ENCODE peak calls at places on chromosomes 5 and 9, in nine cellular contexts. One of them, this sample, is unnamed.

GRCh38 chr5:168654225-168654624 is 75.1 kb upstream of the PANK3 start:
- DNase-seq in OCI-LY7: no peak
- DNase-seq in activated CD8-positive, alpha-beta memory T cell treated with anti-CD3 and anti-CD28 coated beads, Interleukin-2, amount 50 U/mL, for 48 hours: no peak
- DNase-seq in foreskin fibroblast: peak
- DNase-seq in EL: no peak
- DNase-seq in AG09309: peak
- DNase-seq in OCI-M1: no peak
- DNase-seq in cardiac fibroblast: peak
- DNase-seq in H54: no peak
- DNase-seq in this sample: peak

GRCh38 chr5:125696762-125697161 is 726.4 kb upstream of the GRAMD2B start:
- DNase-seq in OCI-LY7: no peak
- DNase-seq in cardiac fibroblast: peak
- DNase-seq in AG09309: peak
- DNase-seq in foreskin fibroblast: peak
- DNase-seq in EL: peak
- DNase-seq in H54: no peak
- DNase-seq in activated CD8-positive, alpha-beta memory T cell treated with anti-CD3 and anti-CD28 coated beads, Interleukin-2, amount 50 U/mL, for 48 hours: no peak
- DNase-seq in OCI-M1: no peak
- DNase-seq in this sample: no peak

GRCh38 chr5:36573441-36573840 is 33.0 kb upstream of the SLC1A3 start:
- DNase-seq in activated CD8-positive, alpha-beta memory T cell treated with anti-CD3 and anti-CD28 coated beads, Interleukin-2, amount 50 U/mL, for 48 hours: no peak
- DNase-seq in AG09309: no peak
- DNase-seq in foreskin fibroblast: peak
- DNase-seq in H54: peak
- DNase-seq in cardiac fibroblast: peak
- DNase-seq in EL: peak
- DNase-seq in OCI-LY7: no peak
- DNase-seq in OCI-M1: no peak
- DNase-seq in this sample: no peak

GRCh38 chr9:93288891-93289883 is 105.2 kb downstream of the WNK2 start:
- DNase-seq in OCI-LY7: no peak
- DNase-seq in activated CD8-positive, alpha-beta memory T cell treated with anti-CD3 and anti-CD28 coated beads, Interleukin-2, amount 50 U/mL, for 48 hours: no peak
- DNase-seq in OCI-M1: no peak
- DNase-seq in foreskin fibroblast: peak
- DNase-seq in EL: peak
- DNase-seq in AG09309: no peak
- DNase-seq in cardiac fibroblast: peak
- DNase-seq in H54: peak
- DNase-seq in this sample: no peak

GRCh38 chr9:22141906-22142305 is 132.8 kb upstream of the CDKN2B start:
- DNase-seq in OCI-M1: peak
- DNase-seq in activated CD8-positive, alpha-beta memory T cell treated with anti-CD3 and anti-CD28 coated beads, Interleukin-2, amount 50 U/mL, for 48 hours: no peak
- DNase-seq in foreskin fibroblast: peak
- DNase-seq in AG09309: no peak
- DNase-seq in H54: no peak
- DNase-seq in EL: no peak
- DNase-seq in OCI-LY7: no peak
- DNase-seq in cardiac fibroblast: peak
- DNase-seq in this sample: no peak

GRCh38 chr5:154194348-154195329 is 4.1 kb downstream of the GALNT10 start:
- DNase-seq in activated CD8-positive, alpha-beta memory T cell treated with anti-CD3 and anti-CD28 coated beads, Interleukin-2, amount 50 U/mL, for 48 hours: no peak
- DNase-seq in foreskin fibroblast: peak
- DNase-seq in OCI-LY7: no peak
- DNase-seq in EL: peak
- DNase-seq in OCI-M1: no peak
- DNase-seq in AG09309: no peak
- DNase-seq in cardiac fibroblast: peak
- DNase-seq in H54: no peak
- DNase-seq in this sample: no peak

GRCh38 chr5:141100243-141100805 is at the start of gene PCDHB3:
- DNase-seq in AG09309: peak
- DNase-seq in EL: peak
- DNase-seq in cardiac fibroblast: no peak
- DNase-seq in OCI-LY7: peak
- DNase-seq in foreskin fibroblast: peak
- DNase-seq in activated CD8-positive, alpha-beta memory T cell treated with anti-CD3 and anti-CD28 coated beads, Interleukin-2, amount 50 U/mL, for 48 hours: peak
- DNase-seq in OCI-M1: peak
- DNase-seq in H54: peak
- DNase-seq in this sample: no peak

GRCh38 chr5:133559960-133560359 is 52.4 kb downstream of the FSTL4 start:
- DNase-seq in H54: no peak
- DNase-seq in cardiac fibroblast: no peak
- DNase-seq in activated CD8-positive, alpha-beta memory T cell treated with anti-CD3 and anti-CD28 coated beads, Interleukin-2, amount 50 U/mL, for 48 hours: no peak
- DNase-seq in EL: no peak
- DNase-seq in OCI-LY7: no peak
- DNase-seq in OCI-M1: no peak
- DNase-seq in AG09309: no peak
- DNase-seq in foreskin fibroblast: no peak
- DNase-seq in this sample: no peak

GRCh38 chr9:94719878-94720277 is 6.6 kb upstream of the AOPEP start:
- DNase-seq in foreskin fibroblast: no peak
- DNase-seq in cardiac fibroblast: no peak
- DNase-seq in activated CD8-positive, alpha-beta memory T cell treated with anti-CD3 and anti-CD28 coated beads, Interleukin-2, amount 50 U/mL, for 48 hours: no peak
- DNase-seq in AG09309: no peak
- DNase-seq in OCI-LY7: no peak
- DNase-seq in OCI-M1: no peak
- DNase-seq in H54: peak
- DNase-seq in EL: no peak
- DNase-seq in this sample: no peak

GRCh38 chr5:82639393-82640144 is 361.4 kb upstream of the RPS23 start:
- DNase-seq in OCI-LY7: no peak
- DNase-seq in EL: no peak
- DNase-seq in AG09309: no peak
- DNase-seq in foreskin fibroblast: peak
- DNase-seq in activated CD8-positive, alpha-beta memory T cell treated with anti-CD3 and anti-CD28 coated beads, Interleukin-2, amount 50 U/mL, for 48 hours: no peak
- DNase-seq in H54: no peak
- DNase-seq in cardiac fibroblast: peak
- DNase-seq in OCI-M1: no peak
- DNase-seq in this sample: no peak

GRCh38 chr5:110167384-110167783 is 477.7 kb downstream of the MAN2A1 start:
- DNase-seq in EL: no peak
- DNase-seq in OCI-M1: no peak
- DNase-seq in OCI-LY7: no peak
- DNase-seq in cardiac fibroblast: no peak
- DNase-seq in AG09309: no peak
- DNase-seq in foreskin fibroblast: no peak
- DNase-seq in activated CD8-positive, alpha-beta memory T cell treated with anti-CD3 and anti-CD28 coated beads, Interleukin-2, amount 50 U/mL, for 48 hours: no peak
- DNase-seq in H54: no peak
- DNase-seq in this sample: no peak

This sample was measured in neuronal stem cell.